ENCODE peak calls at places on chromosome 11, in five cellular contexts. S is activated naive CD8-positive, alpha-beta T cell treated with anti-CD3 and anti-CD28 coated beads, Interleukin-2, amount 50 U/mL, for 24 hours; A is left ventricle myocardium superior; H is activated T-cell treated with anti-CD3 and anti-CD28 coated beads, Interleukin-2, amount 50 U/mL, for 72 hours; D is activated naive CD4-positive, alpha-beta T cell treated with anti-CD3 and anti-CD28 coated beads, Interleukin-2, amount 50 U/mL, for 72 hours. T is an unnamed sample.

GRCh38 chr11:22677153-22677890 is 10.9 kb downstream of the GAS2 start:
- ATAC-seq in S (no peak), H (no peak), A (peak), D (no peak), T (no peak)

GRCh38 chr11:456533-456932 is 6.5 kb downstream of the PTDSS2 start:
- ATAC-seq in A (no peak), H (peak), D (peak), S (peak), T (peak)

GRCh38 chr11:36437413-36437812 is 72.7 kb downstream of the TRAF6 start:
- ATAC-seq in S (no peak), H (no peak), A (no peak), D (no peak), T (no peak)

GRCh38 chr11:45031912-45032519 is 81.3 kb upstream of the TP53I11 start:
- ATAC-seq in S (no peak), H (no peak), A (no peak), D (no peak), T (no peak)

GRCh38 chr11:67697846-67698245 is 23.4 kb upstream of the ALDH3B2 start:
- ATAC-seq in H (no peak), S (no peak), D (no peak), A (no peak), T (no peak)

GRCh38 chr11:128351168-128351567 is 236.2 kb downstream of the ETS1 start:
- ATAC-seq in D (peak), S (peak), A (no peak), H (peak), T (no peak)

GRCh38 chr11:36376315-36376887 is 80.3 kb downstream of the PRR5L start:
- ATAC-seq in A (peak), S (no peak), H (peak), D (no peak), T (no peak)

GRCh38 chr11:44860346-44860745 is 90.3 kb downstream of the TP53I11 start:
- ATAC-seq in D (no peak), S (no peak), H (no peak), A (no peak), T (no peak)

T was measured in activated T-helper 17 cell treated with anti-CD3 and anti-CD28 coated beads, Interleukin-2, amount 50 U/mL, for 72 hours.